ENCODE peak calls at places on chromosomes 7 and 10, in five cellular contexts. One of them, this sample, is unnamed. For H3K27me3, the result is how much of the 10 kb centered on the place peaks cover.

GRCh38 chr7:4774007-4774406 is 1.4 kb upstream of the AP5Z1 start:
- DNase-seq in mesendoderm: no peak
- DNase-seq in right atrium auricular region: no peak
- DNase-seq in testis: no peak
- DNase-seq in naive thymus-derived CD4-positive, alpha-beta T cell: no peak
- DNase-seq in this sample: no peak

GRCh38 chr7:13851756-13852155 is 137.7 kb downstream of the ETV1 start:
- DNase-seq in mesendoderm: peak
- DNase-seq in right atrium auricular region: no peak
- DNase-seq in testis: no peak
- DNase-seq in naive thymus-derived CD4-positive, alpha-beta T cell: no peak
- DNase-seq in this sample: peak

GRCh38 chr10:90930070-90930837 is 9.4 kb upstream of the ANKRD1 start:
- DNase-seq in mesendoderm: peak
- DNase-seq in right atrium auricular region: no peak
- DNase-seq in testis: peak
- DNase-seq in naive thymus-derived CD4-positive, alpha-beta T cell: no peak
- DNase-seq in this sample: peak

GRCh38 chr10:121165276-121165675 is 314.1 kb downstream of the WDR11 start:
- DNase-seq in mesendoderm: peak
- DNase-seq in right atrium auricular region: no peak
- DNase-seq in testis: no peak
- DNase-seq in naive thymus-derived CD4-positive, alpha-beta T cell: no peak
- DNase-seq in this sample: no peak

GRCh38 chr7:139648941-139649425 is 125.5 kb downstream of the CLEC2L start:
- DNase-seq in mesendoderm: no peak
- DNase-seq in right atrium auricular region: no peak
- DNase-seq in testis: no peak
- DNase-seq in naive thymus-derived CD4-positive, alpha-beta T cell: peak
- DNase-seq in this sample: no peak

GRCh38 chr10:128047337-128047736 is 78.9 kb downstream of the MKI67 start:
- DNase-seq in mesendoderm: peak
- DNase-seq in right atrium auricular region: peak
- DNase-seq in testis: peak
- DNase-seq in naive thymus-derived CD4-positive, alpha-beta T cell: peak
- DNase-seq in this sample: peak

GRCh38 chr10:5252177-5253037 is 55.8 kb downstream of the AKR1C4 start:
- DNase-seq in mesendoderm: peak
- DNase-seq in right atrium auricular region: no peak
- DNase-seq in testis: no peak
- DNase-seq in naive thymus-derived CD4-positive, alpha-beta T cell: no peak
- DNase-seq in this sample: peak

GRCh38 chr7:50812847-50813475 is 30.3 kb upstream of the GRB10 start:
- DNase-seq in mesendoderm: peak
- DNase-seq in right atrium auricular region: peak
- DNase-seq in testis: peak
- DNase-seq in naive thymus-derived CD4-positive, alpha-beta T cell: no peak
- DNase-seq in this sample: no peak

GRCh38 chr7:4613855-4614548 is 68.1 kb upstream of the FOXK1 start:
- DNase-seq in mesendoderm: no peak
- DNase-seq in right atrium auricular region: no peak
- DNase-seq in testis: peak
- DNase-seq in naive thymus-derived CD4-positive, alpha-beta T cell: no peak
- DNase-seq in this sample: no peak

GRCh38 chr10:44312401-44312800 is 72.5 kb downstream of the CXCL12 start:
- DNase-seq in mesendoderm: no peak
- DNase-seq in right atrium auricular region: no peak
- DNase-seq in testis: no peak
- DNase-seq in naive thymus-derived CD4-positive, alpha-beta T cell: no peak
- DNase-seq in this sample: no peak

GRCh38 chr10:110357871-110358270 is 53.2 kb upstream of the SMNDC1 start:
- DNase-seq in mesendoderm: no peak
- DNase-seq in right atrium auricular region: no peak
- DNase-seq in testis: no peak
- DNase-seq in naive thymus-derived CD4-positive, alpha-beta T cell: no peak
- DNase-seq in this sample: no peak

GRCh38 chr10:110355922-110356627 is 51.4 kb upstream of the SMNDC1 start:
- DNase-seq in mesendoderm: no peak
- DNase-seq in right atrium auricular region: no peak
- DNase-seq in testis: no peak
- DNase-seq in naive thymus-derived CD4-positive, alpha-beta T cell: peak
- DNase-seq in this sample: no peak

GRCh38 chr10:110357252-110357780 is 52.6 kb upstream of the SMNDC1 start:
- DNase-seq in mesendoderm: no peak
- DNase-seq in right atrium auricular region: no peak
- DNase-seq in testis: no peak
- DNase-seq in naive thymus-derived CD4-positive, alpha-beta T cell: no peak
- DNase-seq in this sample: no peak

GRCh38 chr10:110355181-110355831 is 50.6 kb upstream of the SMNDC1 start:
- DNase-seq in mesendoderm: no peak
- DNase-seq in right atrium auricular region: no peak
- DNase-seq in testis: no peak
- DNase-seq in naive thymus-derived CD4-positive, alpha-beta T cell: no peak
- DNase-seq in this sample: no peak

GRCh38 chr10:110356628-110357245 is 52.0 kb upstream of the SMNDC1 start:
- DNase-seq in mesendoderm: no peak
- DNase-seq in right atrium auricular region: no peak
- DNase-seq in testis: no peak
- DNase-seq in naive thymus-derived CD4-positive, alpha-beta T cell: peak
- DNase-seq in this sample: no peak
- H3K4me3 ChIP-seq in mesendoderm: no peak
- H3K4me3 ChIP-seq in right atrium auricular region: no peak
- H3K4me3 ChIP-seq in testis: no peak
- H3K4me3 ChIP-seq in naive thymus-derived CD4-positive, alpha-beta T cell: peak
- H3K4me3 ChIP-seq in this sample: no peak

GRCh38 chr10:70283071-70283444 is 746 bp downstream of the NPFFR1 start:
- DNase-seq in mesendoderm: no peak
- DNase-seq in right atrium auricular region: no peak
- DNase-seq in testis: no peak
- DNase-seq in naive thymus-derived CD4-positive, alpha-beta T cell: no peak
- DNase-seq in this sample: no peak
- H3K27me3 ChIP-seq in mesendoderm: under half
- H3K27me3 ChIP-seq in right atrium auricular region: under half
- H3K27me3 ChIP-seq in testis: under half
- H3K27me3 ChIP-seq in naive thymus-derived CD4-positive, alpha-beta T cell: under half
- H3K27me3 ChIP-seq in this sample: under half

DNA sequence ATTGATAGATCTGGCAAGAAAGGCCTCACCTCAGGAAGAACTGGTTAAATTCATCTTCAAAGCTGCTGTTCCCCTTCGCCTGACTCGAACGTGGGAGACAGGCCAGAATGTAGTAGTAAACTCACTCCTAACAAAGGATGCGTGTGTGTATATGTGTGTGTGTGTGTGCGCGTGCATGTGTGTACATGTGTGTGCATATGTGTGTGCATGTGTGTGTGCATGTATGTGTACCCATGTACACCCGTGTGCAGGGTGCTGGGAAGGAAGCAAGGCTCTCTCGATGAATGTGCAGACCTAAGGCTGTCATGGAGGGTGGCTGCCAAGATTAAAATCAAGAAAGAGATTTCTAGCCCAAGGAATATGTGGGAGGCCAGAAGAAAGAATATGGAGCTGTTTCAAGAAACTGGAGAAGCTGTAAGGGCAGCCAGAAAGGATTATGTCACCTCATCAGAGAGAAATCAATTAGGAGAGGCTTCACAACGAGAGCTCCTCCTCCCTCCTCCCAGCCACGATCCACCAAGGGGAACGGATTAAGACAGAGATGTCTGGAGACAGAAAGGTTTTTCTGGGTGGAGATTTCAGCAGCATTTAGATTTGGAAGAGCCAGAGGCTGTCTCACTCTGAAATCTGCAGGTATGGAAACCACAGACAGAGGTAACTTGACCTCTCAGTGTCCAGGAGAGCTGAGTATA is 34.0 kb upstream of the LBX1 start:
- DNase-seq in mesendoderm: no peak
- DNase-seq in right atrium auricular region: no peak
- DNase-seq in testis: no peak
- DNase-seq in naive thymus-derived CD4-positive, alpha-beta T cell: no peak
- DNase-seq in this sample: no peak
- H3K4me3 ChIP-seq in mesendoderm: no peak
- H3K4me3 ChIP-seq in right atrium auricular region: no peak
- H3K4me3 ChIP-seq in testis: no peak
- H3K4me3 ChIP-seq in naive thymus-derived CD4-positive, alpha-beta T cell: no peak
- H3K4me3 ChIP-seq in this sample: no peak

GRCh38 chr7:92832623-92833023 is 3.8 kb downstream of the CDK6 start:
- DNase-seq in mesendoderm: no peak
- DNase-seq in right atrium auricular region: no peak
- DNase-seq in testis: no peak
- DNase-seq in naive thymus-derived CD4-positive, alpha-beta T cell: no peak
- DNase-seq in this sample: peak

GRCh38 chr7:92833766-92834605 is 2.4 kb downstream of the CDK6 start:
- DNase-seq in mesendoderm: peak
- DNase-seq in right atrium auricular region: peak
- DNase-seq in testis: peak
- DNase-seq in naive thymus-derived CD4-positive, alpha-beta T cell: peak
- DNase-seq in this sample: peak

GRCh38 chr7:92834661-92835139 is 1.7 kb downstream of the CDK6 start:
- DNase-seq in mesendoderm: peak
- DNase-seq in right atrium auricular region: no peak
- DNase-seq in testis: peak
- DNase-seq in naive thymus-derived CD4-positive, alpha-beta T cell: no peak
- DNase-seq in this sample: peak

GRCh38 chr7:92831716-92832622 is 4.4 kb downstream of the CDK6 start:
- DNase-seq in mesendoderm: peak
- DNase-seq in right atrium auricular region: no peak
- DNase-seq in testis: no peak
- DNase-seq in naive thymus-derived CD4-positive, alpha-beta T cell: no peak
- DNase-seq in this sample: peak

DNA sequence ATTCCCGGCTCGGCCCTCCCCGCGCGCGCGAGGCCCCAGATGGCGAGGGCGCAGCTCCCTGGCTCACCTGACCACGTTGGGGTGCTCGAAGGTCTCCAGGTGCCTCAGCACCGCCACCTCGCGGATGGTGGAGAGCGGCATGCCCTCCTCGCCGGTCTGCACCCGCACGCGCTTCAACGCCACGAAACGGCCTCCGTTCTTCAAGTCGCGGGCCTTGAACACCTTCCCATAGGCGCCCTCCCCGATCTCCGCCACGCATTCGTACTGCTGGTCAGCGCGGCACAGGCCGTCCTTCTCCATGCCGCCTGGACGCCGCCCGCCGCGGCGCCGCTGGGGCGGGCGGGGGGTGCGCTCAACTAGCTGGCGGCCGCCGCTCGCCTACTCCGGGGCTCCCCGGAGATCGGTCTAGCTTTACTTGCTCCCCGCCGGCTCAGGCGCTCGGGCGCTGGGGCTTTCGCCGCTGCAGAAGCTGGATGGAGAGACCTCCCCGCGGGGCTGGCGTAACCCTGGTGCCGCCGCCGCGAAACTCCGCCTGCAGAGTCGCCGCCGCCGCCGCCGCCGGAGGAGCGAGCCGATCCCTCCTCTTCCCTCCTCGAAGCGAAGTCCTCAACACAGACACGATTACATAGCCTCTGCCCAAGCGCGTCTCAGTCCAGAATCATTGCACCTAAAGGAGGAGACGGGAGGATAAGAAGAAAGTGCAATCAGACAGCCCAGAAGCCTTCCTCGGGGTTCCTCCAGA is 3.2 kb downstream of the CDK6 start:
- DNase-seq in mesendoderm: peak
- DNase-seq in right atrium auricular region: peak
- DNase-seq in testis: peak
- DNase-seq in naive thymus-derived CD4-positive, alpha-beta T cell: peak
- DNase-seq in this sample: peak
- H3K27me3 ChIP-seq in mesendoderm: under half
- H3K27me3 ChIP-seq in right atrium auricular region: under half
- H3K27me3 ChIP-seq in testis: under half
- H3K27me3 ChIP-seq in naive thymus-derived CD4-positive, alpha-beta T cell: under half
- H3K27me3 ChIP-seq in this sample: under half

DNA sequence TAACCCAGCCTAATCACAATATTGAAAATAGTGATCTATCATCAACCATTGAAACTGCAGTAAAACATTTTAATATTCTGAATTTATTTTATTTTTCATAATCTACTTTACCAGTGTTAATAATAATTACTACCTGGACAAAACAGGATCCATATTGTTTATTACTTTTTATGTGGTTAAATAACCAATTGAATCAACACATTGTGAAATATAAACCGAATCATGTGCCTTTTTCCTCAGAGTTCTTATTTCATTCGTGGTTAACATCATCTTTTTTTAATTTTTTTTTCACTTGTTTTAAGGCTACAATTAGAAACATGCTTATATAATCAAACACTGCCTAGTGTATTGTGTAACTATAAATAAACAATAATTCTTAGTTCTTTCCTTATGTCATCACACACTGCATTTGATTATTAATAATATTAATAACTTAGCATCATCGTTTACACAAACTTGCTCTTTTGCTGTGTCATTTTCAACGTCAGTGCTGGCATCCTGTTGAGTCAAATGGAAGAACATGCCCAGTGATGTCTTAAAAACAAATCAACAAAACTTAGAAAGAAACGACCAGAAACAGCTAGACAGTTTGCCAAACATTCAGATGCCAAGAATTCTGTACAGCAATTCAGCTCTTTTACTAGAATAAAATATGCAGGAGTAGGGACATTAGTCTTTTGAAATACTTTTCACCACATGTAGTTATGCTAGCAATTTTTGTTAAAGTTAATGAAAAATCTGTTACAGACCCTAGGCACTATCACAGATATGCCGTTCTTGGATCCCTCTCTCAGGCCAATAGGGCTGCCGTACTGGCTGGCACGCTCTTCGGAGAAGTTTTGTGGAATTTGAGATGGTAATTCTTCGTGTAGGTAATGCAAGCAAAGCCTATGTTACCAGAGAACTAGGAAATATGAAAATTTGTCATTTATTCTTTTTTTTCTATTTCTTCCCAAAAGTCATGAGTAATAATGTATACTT is 330.4 kb upstream of the SEMA3A start:
- DNase-seq in mesendoderm: no peak
- DNase-seq in right atrium auricular region: no peak
- DNase-seq in testis: no peak
- DNase-seq in naive thymus-derived CD4-positive, alpha-beta T cell: no peak
- DNase-seq in this sample: no peak
- H3K4me3 ChIP-seq in mesendoderm: no peak
- H3K4me3 ChIP-seq in right atrium auricular region: no peak
- H3K4me3 ChIP-seq in testis: no peak
- H3K4me3 ChIP-seq in naive thymus-derived CD4-positive, alpha-beta T cell: no peak
- H3K4me3 ChIP-seq in this sample: no peak

DNA sequence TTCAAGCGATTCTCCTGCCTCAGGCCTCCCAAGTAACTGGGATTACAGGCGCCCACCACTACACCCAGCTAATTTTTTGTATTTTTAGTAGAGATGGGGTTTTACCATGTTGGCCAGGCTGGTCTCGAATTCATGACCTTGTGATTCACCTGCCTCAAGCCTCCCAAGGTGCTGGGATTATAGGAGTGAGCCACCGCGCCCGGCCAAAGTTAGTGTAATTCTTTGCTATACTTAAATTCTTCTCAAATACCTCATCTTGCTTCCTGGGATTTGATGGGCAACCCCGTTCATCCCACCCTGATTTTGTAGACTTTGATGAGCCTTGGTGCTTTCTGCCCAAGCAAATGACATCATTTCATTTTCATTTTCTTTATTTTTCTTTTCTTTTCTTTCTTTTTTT is 54.5 kb downstream of the PAX2 start:
- DNase-seq in mesendoderm: no peak
- DNase-seq in right atrium auricular region: no peak
- DNase-seq in testis: no peak
- DNase-seq in naive thymus-derived CD4-positive, alpha-beta T cell: no peak
- DNase-seq in this sample: no peak
- H3K27me3 ChIP-seq in mesendoderm: under half
- H3K27me3 ChIP-seq in right atrium auricular region: under half
- H3K27me3 ChIP-seq in testis: under half
- H3K27me3 ChIP-seq in naive thymus-derived CD4-positive, alpha-beta T cell: under half
- H3K27me3 ChIP-seq in this sample: under half

GRCh38 chr10:132443998-132444876 is 47.2 kb downstream of the PWWP2B start:
- DNase-seq in mesendoderm: peak
- DNase-seq in right atrium auricular region: no peak
- DNase-seq in testis: no peak
- DNase-seq in naive thymus-derived CD4-positive, alpha-beta T cell: no peak
- DNase-seq in this sample: peak
- H3K4me3 ChIP-seq in mesendoderm: no peak
- H3K4me3 ChIP-seq in right atrium auricular region: no peak
- H3K4me3 ChIP-seq in testis: no peak
- H3K4me3 ChIP-seq in naive thymus-derived CD4-positive, alpha-beta T cell: no peak
- H3K4me3 ChIP-seq in this sample: no peak

This sample was measured in H7.